ENCODE peak calls at places on chromosomes 4 and X, in seven cellular contexts. G, B, Y, S, E, N and X are unnamed samples.

GRCh38 chrX:45758319-45758718 is 557.6 kb upstream of the DIPK2B start:
- DNase-seq in G (no peak), B (peak), Y (peak), S (no peak), E (peak), N (no peak), X (no peak)

GRCh38 chr4:123587983-123588494 is 191.4 kb downstream of the SPRY1 start:
- DNase-seq in G (no peak), B (peak), Y (no peak), S (no peak), E (peak), N (peak), X (peak)

GRCh38 chr4:134154097-134154496 is 47.5 kb downstream of the PABPC4L start:
- DNase-seq in G (no peak), B (no peak), Y (no peak), S (no peak), E (no peak), N (no peak), X (no peak)

GRCh38 chr4:8694651-8695151 is 102.1 kb downstream of the CPZ start:
- DNase-seq in G (no peak), B (no peak), Y (no peak), S (no peak), E (no peak), N (no peak), X (no peak)

GRCh38 chrX:46208225-46208854 is 336.9 kb downstream of the ZNF674 start:
- DNase-seq in G (no peak), B (no peak), Y (peak), S (no peak), E (peak), N (no peak), X (no peak)

GRCh38 chr4:109432676-109433075 is 939 bp upstream of the SEC24B start:
- DNase-seq in G (no peak), B (peak), Y (no peak), S (no peak), E (peak), N (no peak), X (no peak)

GRCh38 chr4:27807207-27807606 is 946.6 kb downstream of the STIM2 start:
- DNase-seq in G (no peak), B (no peak), Y (no peak), S (no peak), E (peak), N (no peak), X (no peak)

GRCh38 chr4:150310159-150310895 is 232.1 kb downstream of the DCLK2 start:
- DNase-seq in G (no peak), B (peak), Y (no peak), S (no peak), E (peak), N (no peak), X (no peak)

GRCh38 chrX:12999422-12999821 is 24.5 kb downstream of the TMSB4X start:
- DNase-seq in G (no peak), B (no peak), Y (peak), S (no peak), E (no peak), N (no peak), X (no peak)

GRCh38 chr4:62194342-62194741 is 994.2 kb downstream of the ADGRL3 start:
- DNase-seq in G (no peak), B (no peak), Y (no peak), S (no peak), E (no peak), N (no peak), X (no peak)

GRCh38 chr4:105369988-105370387 is 103.9 kb downstream of the PPA2 start:
- DNase-seq in G (no peak), B (no peak), Y (no peak), S (no peak), E (peak), N (no peak), X (no peak)

GRCh38 chrX:104565791-104566687 is at the start of gene IL1RAPL2:
- DNase-seq in G (peak), B (peak), Y (no peak), S (no peak), E (peak), N (no peak), X (peak)

GRCh38 chr4:115969756-115970155 is 856.3 kb upstream of the NDST4 start:
- DNase-seq in G (no peak), B (no peak), Y (no peak), S (no peak), E (no peak), N (no peak), X (no peak)

GRCh38 chr4:87880106-87880505 is 47.3 kb downstream of the MEPE start:
- DNase-seq in G (no peak), B (no peak), Y (no peak), S (no peak), E (peak), N (no peak), X (no peak)

GRCh38 chr4:94436512-94436911 is 15.2 kb upstream of the PDLIM5 start:
- DNase-seq in G (no peak), B (no peak), Y (no peak), S (no peak), E (no peak), N (no peak), X (peak)

GRCh38 chrX:30513284-30513683 is 64.3 kb downstream of the TASL start:
- DNase-seq in G (no peak), B (peak), Y (no peak), S (no peak), E (no peak), N (no peak), X (no peak)

GRCh38 chrX:53421125-53421524 is 1.3 kb downstream of the SMC1A start:
- DNase-seq in G (no peak), B (no peak), Y (no peak), S (no peak), E (no peak), N (no peak), X (no peak)

GRCh38 chr4:110270492-110271197 is 72.2 kb upstream of the ELOVL6 start:
- DNase-seq in G (no peak), B (peak), Y (no peak), S (no peak), E (peak), N (no peak), X (no peak)

GRCh38 chrX:50721771-50722521 is 92.0 kb downstream of the SHROOM4 start:
- DNase-seq in G (no peak), B (no peak), Y (no peak), S (no peak), E (peak), N (no peak), X (no peak)

GRCh38 chr4:40622913-40623312 is 6.8 kb downstream of the RBM47 start:
- DNase-seq in G (no peak), B (no peak), Y (no peak), S (no peak), E (no peak), N (no peak), X (no peak)

GRCh38 chr4:66294626-66295025 is 624.3 kb upstream of the EPHA5 start:
- DNase-seq in G (no peak), B (no peak), Y (no peak), S (no peak), E (peak), N (no peak), X (no peak)

GRCh38 chr4:113978561-113979156 is 788 bp downstream of the ARSJ start:
- DNase-seq in G (peak), B (peak), Y (no peak), S (no peak), E (peak), N (no peak), X (no peak)

GRCh38 chr4:98446499-98447375 is 185.6 kb downstream of the RAP1GDS1 start:
- DNase-seq in G (no peak), B (peak), Y (peak), S (peak), E (peak), N (no peak), X (no peak)

GRCh38 chrX:110213183-110213582 is 104.7 kb downstream of the AMMECR1 start:
- DNase-seq in G (no peak), B (no peak), Y (no peak), S (no peak), E (no peak), N (no peak), X (no peak)

GRCh38 chr4:99248714-99249113 is 29.7 kb upstream of the ADH6 start:
- DNase-seq in G (no peak), B (peak), Y (no peak), S (no peak), E (peak), N (no peak), X (peak)

GRCh38 chrX:134453631-134454030 is 6.3 kb upstream of the HPRT1 start:
- DNase-seq in G (no peak), B (no peak), Y (no peak), S (no peak), E (no peak), N (no peak), X (no peak)

GRCh38 chrX:153379508-153379907 is 21.6 kb downstream of the PNMA6E start:
- DNase-seq in G (no peak), B (no peak), Y (no peak), S (no peak), E (no peak), N (no peak), X (no peak)

GRCh38 chrX:34656467-34656841 is 631 bp downstream of the TMEM47 start:
- DNase-seq in G (peak), B (no peak), Y (no peak), S (no peak), E (peak), N (no peak), X (no peak)

GRCh38 chr4:25032126-25032525 is 1.4 kb upstream of the LGI2 start:
- DNase-seq in G (no peak), B (peak), Y (no peak), S (no peak), E (peak), N (no peak), X (no peak)

GRCh38 chr4:122842984-122843531 is 16.4 kb downstream of the FGF2 start:
- DNase-seq in G (no peak), B (no peak), Y (no peak), S (no peak), E (peak), N (no peak), X (no peak)

GRCh38 chr4:179867300-179867878 is 2375.8 kb upstream of the TENM3 start:
- DNase-seq in G (no peak), B (no peak), Y (peak), S (no peak), E (no peak), N (peak), X (peak)

GRCh38 chr4:105657117-105657765 is 51.2 kb downstream of the INTS12 start:
- DNase-seq in G (no peak), B (no peak), Y (no peak), S (no peak), E (no peak), N (no peak), X (no peak)

GRCh38 chrX:124229374-124229773 is 103.1 kb upstream of the TEX13D start:
- DNase-seq in G (no peak), B (no peak), Y (no peak), S (no peak), E (no peak), N (no peak), X (no peak)

GRCh38 chr4:21451032-21451431 is 497.5 kb downstream of the KCNIP4 start:
- DNase-seq in G (no peak), B (peak), Y (no peak), S (no peak), E (peak), N (no peak), X (no peak)

GRCh38 chr4:90112715-90113114 is 14.5 kb upstream of the CCSER1 start:
- DNase-seq in G (no peak), B (no peak), Y (no peak), S (no peak), E (no peak), N (no peak), X (no peak)

GRCh38 chr4:76209876-76210275 is 3.7 kb downstream of the SCARB2 start:
- DNase-seq in G (no peak), B (no peak), Y (no peak), S (no peak), E (no peak), N (no peak), X (no peak)

GRCh38 chr4:96146686-96147085 is 306.8 kb downstream of the PDHA2 start:
- DNase-seq in G (no peak), B (peak), Y (no peak), S (no peak), E (no peak), N (no peak), X (no peak)

GRCh38 chrX:155070975-155071693 is at the start of the genes BRCC3, CMC4 and MTCP1:
- DNase-seq in G (peak), B (peak), Y (peak), S (peak), E (peak), N (peak), X (peak)